ENCODE peak calls at places on chromosome 13, in five cellular contexts. I is coronary artery, Z is skeletal muscle cell, T is uterus, O is fibroblast of villous mesenchyme. H is an unnamed sample.

GRCh38 chr13:80727321-80727975 is 386.5 kb upstream of the SPRY2 start:
- DNase-seq in O (no peak), Z (no peak), I (no peak), T (no peak), H (no peak)

GRCh38 chr13:28476919-28477708 is 17.8 kb downstream of the FLT1 start:
- DNase-seq in T (no peak), O (peak), I (no peak), Z (no peak), H (no peak)

GRCh38 chr13:111129465-111130110 is 14.5 kb downstream of the ARHGEF7 start:
- DNase-seq in O (no peak), T (no peak), I (no peak), Z (no peak), H (no peak)

GRCh38 chr13:41065098-41065497 is 3.8 kb downstream of the WBP4 start:
- DNase-seq in T (no peak), I (no peak), Z (peak), O (peak), H (no peak)

GRCh38 chr13:67183151-67183550 is 47.0 kb downstream of the PCDH9 start:
- DNase-seq in T (no peak), O (no peak), I (no peak), Z (no peak), H (no peak)

GRCh38 chr13:27533155-27533643 is 82.8 kb upstream of the MTIF3 start:
- DNase-seq in O (peak), Z (peak), I (peak), T (peak), H (peak)

GRCh38 chr13:27599845-27600553 is 20.3 kb downstream of the LNX2 start:
- DNase-seq in O (peak), Z (peak), I (no peak), T (no peak), H (no peak)

GRCh38 chr13:80778302-80778701 is 437.4 kb upstream of the SPRY2 start:
- DNase-seq in O (no peak), T (no peak), Z (no peak), I (no peak), H (no peak)

GRCh38 chr13:40118337-40118736 is 462.9 kb downstream of the COG6 start:
- DNase-seq in O (no peak), T (no peak), Z (no peak), I (no peak), H (no peak)

GRCh38 chr13:104816716-104817115 is 1718.7 kb downstream of the EFNB2 start:
- DNase-seq in Z (no peak), I (no peak), O (no peak), T (no peak), H (no peak)

GRCh38 chr13:45219938-45220375 is 19.1 kb upstream of the KCTD4 start:
- DNase-seq in T (no peak), Z (no peak), I (no peak), O (peak), H (no peak)

GRCh38 chr13:33686772-33687480 is 131.0 kb upstream of the RFC3 start:
- DNase-seq in O (peak), Z (no peak), I (no peak), T (no peak), H (no peak)

GRCh38 chr13:22121340-22121739 is 450.5 kb downstream of the FGF9 start:
- DNase-seq in T (no peak), O (no peak), I (no peak), Z (no peak), H (no peak)

GRCh38 chr13:91133941-91134772 is 213.3 kb upstream of the MIR17HG start:
- DNase-seq in T (no peak), Z (no peak), O (peak), I (no peak), H (no peak)

GRCh38 chr13:32988588-32989256 is 27.5 kb upstream of the KL start:
- DNase-seq in I (no peak), Z (no peak), O (no peak), T (no peak), H (no peak)

GRCh38 chr13:101303512-101303911 is 112.8 kb downstream of the NALCN start:
- DNase-seq in O (no peak), I (no peak), Z (no peak), T (no peak), H (no peak)

GRCh38 chr13:24923305-24923640 is 159.3 kb downstream of the RNF17 start:
- DNase-seq in Z (peak), I (no peak), O (peak), T (no peak), H (no peak)

GRCh38 chr13:63501702-63502101 is 2086.1 kb upstream of the PCDH20 start:
- DNase-seq in Z (no peak), T (no peak), I (no peak), O (no peak), H (no peak)

GRCh38 chr13:45149964-45150363 is 29.7 kb downstream of the GTF2F2 start:
- DNase-seq in T (no peak), I (no peak), O (peak), Z (no peak), H (no peak)

GRCh38 chr13:51208707-51209106 is 13.5 kb upstream of the FAM124A start:
- DNase-seq in Z (no peak), I (no peak), T (no peak), O (no peak), H (no peak)

GRCh38 chr13:50080856-50081105 is 65.5 kb downstream of the KCNRG start:
- DNase-seq in I (no peak), Z (no peak), T (no peak), O (peak), H (no peak)

GRCh38 chr13:113196970-113197737 is 11.3 kb downstream of the PCID2 start:
- DNase-seq in T (no peak), I (no peak), O (no peak), Z (no peak), H (no peak)

GRCh38 chr13:75372517-75372916 is 109.5 kb downstream of the TBC1D4 start:
- DNase-seq in T (no peak), O (peak), I (no peak), Z (no peak), H (no peak)

GRCh38 chr13:52393572-52394357 is 12.2 kb downstream of the THSD1 start:
- DNase-seq in I (no peak), Z (no peak), T (no peak), O (no peak), H (no peak)

GRCh38 chr13:102587916-102588315 is 8.9 kb upstream of the TPP2 start:
- DNase-seq in Z (no peak), T (no peak), O (no peak), I (no peak), H (no peak)

GRCh38 chr13:113176292-113176691 is 17.8 kb downstream of the PROZ start:
- DNase-seq in T (no peak), O (no peak), Z (no peak), I (no peak), H (no peak)

GRCh38 chr13:110716235-110716505 is 2.7 kb downstream of the ING1 start:
- DNase-seq in I (peak), Z (no peak), T (no peak), O (peak), H (no peak)

GRCh38 chr13:107865643-107866006 is 349.7 kb downstream of the LIG4 start:
- DNase-seq in I (no peak), O (peak), Z (no peak), T (no peak), H (no peak)

GRCh38 chr13:107866666-107867623 is 348.4 kb downstream of the LIG4 start:
- DNase-seq in I (no peak), Z (no peak), T (no peak), O (peak), H (no peak)

GRCh38 chr13:107867701-107868661 is 347.4 kb downstream of the LIG4 start:
- DNase-seq in Z (no peak), I (no peak), T (no peak), O (peak), H (no peak)

GRCh38 chr13:107864543-107865460 is 350.5 kb downstream of the LIG4 start:
- DNase-seq in T (no peak), I (no peak), Z (no peak), O (peak), H (no peak)

GRCh38 chr13:107866007-107866665 is 349.2 kb downstream of the LIG4 start:
- DNase-seq in I (no peak), T (no peak), Z (no peak), O (peak), H (no peak)
- H3K4me3 ChIP-seq in I (peak), T (no peak), Z (peak), O (peak), H (peak)

DNA sequence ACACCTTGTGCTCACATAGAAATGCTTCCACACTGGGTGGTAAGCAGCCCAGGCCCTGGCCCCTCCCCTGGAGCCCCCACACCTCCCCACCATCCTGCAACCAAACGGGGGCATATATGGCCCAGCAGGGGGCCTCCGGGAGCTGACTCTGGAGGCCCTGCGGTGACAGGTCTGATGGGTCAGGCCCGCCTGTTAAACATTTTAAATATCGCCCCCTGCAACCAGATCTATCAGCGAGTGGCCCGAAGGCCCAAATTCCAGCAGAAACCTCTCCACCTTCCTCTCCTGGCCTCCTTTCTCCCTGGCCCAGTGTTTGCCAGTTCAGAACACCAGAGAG is 48.0 kb upstream of the KATNAL1 start:
- DNase-seq in T (no peak), Z (no peak), O (no peak), I (no peak), H (no peak)
- H3K4me3 ChIP-seq in T (no peak), Z (no peak), O (no peak), I (no peak), H (no peak)

GRCh38 chr13:54196684-54197083 is 1168.1 kb downstream of the OLFM4 start:
- DNase-seq in O (no peak), Z (no peak), I (no peak), T (no peak), H (no peak)

GRCh38 chr13:54194233-54195024 is 1165.8 kb downstream of the OLFM4 start:
- DNase-seq in T (no peak), O (no peak), I (no peak), Z (no peak), H (no peak)

DNA sequence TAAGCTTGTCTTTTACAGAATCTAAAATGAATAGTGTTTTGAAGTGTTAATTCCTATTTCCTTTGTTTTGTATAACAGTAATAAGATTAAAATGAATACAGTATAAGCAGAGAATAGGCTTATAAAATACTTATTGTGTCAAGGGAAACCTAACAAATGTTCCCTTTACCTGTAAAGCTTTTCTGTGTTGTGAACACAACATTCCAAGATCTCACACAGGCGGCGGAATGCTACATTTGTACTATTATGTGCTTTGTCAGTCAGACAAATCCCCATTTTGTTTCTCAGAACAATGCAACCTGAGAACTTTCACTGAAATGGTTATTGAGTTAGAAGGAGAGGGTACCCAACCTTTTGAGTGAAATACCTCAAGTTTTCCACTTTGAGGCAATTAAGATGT is 1170.3 kb downstream of the OLFM4 start:
- DNase-seq in O (no peak), Z (no peak), I (no peak), T (no peak), H (no peak)
- H3K4me3 ChIP-seq in O (no peak), Z (no peak), I (no peak), T (no peak), H (no peak)

GRCh38 chr13:47999973-48000372 is 1.1 kb downstream of the SUCLA2 start:
- DNase-seq in I (no peak), T (no peak), O (no peak), Z (no peak), H (no peak)
- H3K4me3 ChIP-seq in I (peak), T (peak), O (peak), Z (peak), H (peak)